ENCODE peak calls at places on chromosomes 6 and 20, in six cellular contexts. One of them, this sample, is unnamed.

GRCh38 chr6:105871542-105871941 is 214.6 kb upstream of the PRDM1 start:
- DNase-seq in A172: no peak
- DNase-seq in SW480: no peak
- DNase-seq in IMR-90: no peak
- DNase-seq in Right ventricle myocardium superior: no peak
- DNase-seq in H7: no peak
- DNase-seq in this sample: no peak

GRCh38 chr6:44659676-44660170 is 272.2 kb downstream of the CDC5L start:
- DNase-seq in IMR-90: no peak
- DNase-seq in H7: no peak
- DNase-seq in Right ventricle myocardium superior: no peak
- DNase-seq in SW480: no peak
- DNase-seq in A172: no peak
- DNase-seq in this sample: no peak

GRCh38 chr6:10837692-10837996 is 695 bp downstream of the MAK start:
- DNase-seq in H7: peak
- DNase-seq in IMR-90: no peak
- DNase-seq in A172: no peak
- DNase-seq in Right ventricle myocardium superior: no peak
- DNase-seq in SW480: no peak
- DNase-seq in this sample: no peak

GRCh38 chr6:169575365-169575764 is 126.5 kb downstream of the WDR27 start:
- DNase-seq in H7: no peak
- DNase-seq in SW480: no peak
- DNase-seq in IMR-90: no peak
- DNase-seq in A172: no peak
- DNase-seq in Right ventricle myocardium superior: no peak
- DNase-seq in this sample: no peak

GRCh38 chr6:29731281-29731680 is 8.0 kb downstream of the HLA-F start:
- DNase-seq in IMR-90: no peak
- DNase-seq in Right ventricle myocardium superior: no peak
- DNase-seq in SW480: no peak
- DNase-seq in A172: no peak
- DNase-seq in H7: no peak
- DNase-seq in this sample: no peak

GRCh38 chr6:157455731-157456523 is 74.9 kb downstream of the ZDHHC14 start:
- DNase-seq in H7: no peak
- DNase-seq in SW480: no peak
- DNase-seq in Right ventricle myocardium superior: no peak
- DNase-seq in A172: no peak
- DNase-seq in IMR-90: no peak
- DNase-seq in this sample: no peak

GRCh38 chr6:170277893-170278742 is 12.8 kb downstream of the DLL1 start:
- DNase-seq in Right ventricle myocardium superior: no peak
- DNase-seq in IMR-90: no peak
- DNase-seq in H7: no peak
- DNase-seq in A172: no peak
- DNase-seq in SW480: no peak
- DNase-seq in this sample: no peak

GRCh38 chr20:63103402-63104311 is 96.9 kb upstream of the BHLHE23 start:
- DNase-seq in SW480: no peak
- DNase-seq in A172: no peak
- DNase-seq in Right ventricle myocardium superior: peak
- DNase-seq in IMR-90: peak
- DNase-seq in H7: no peak
- DNase-seq in this sample: peak

GRCh38 chr6:26043389-26044139 is 43.7 kb upstream of the HFE start:
- DNase-seq in IMR-90: peak
- DNase-seq in A172: peak
- DNase-seq in Right ventricle myocardium superior: peak
- DNase-seq in H7: no peak
- DNase-seq in SW480: peak
- DNase-seq in this sample: peak

GRCh38 chr20:58071991-58072390 is 156.5 kb downstream of the ANKRD60 start:
- DNase-seq in H7: no peak
- DNase-seq in SW480: no peak
- DNase-seq in A172: no peak
- DNase-seq in Right ventricle myocardium superior: no peak
- DNase-seq in IMR-90: no peak
- DNase-seq in this sample: no peak

GRCh38 chr6:46184114-46184513 is 13.3 kb upstream of the ENPP5 start:
- DNase-seq in SW480: no peak
- DNase-seq in H7: no peak
- DNase-seq in Right ventricle myocardium superior: no peak
- DNase-seq in A172: peak
- DNase-seq in IMR-90: peak
- DNase-seq in this sample: no peak

GRCh38 chr6:3402310-3403243 is 54.3 kb downstream of the SLC22A23 start:
- DNase-seq in SW480: no peak
- DNase-seq in Right ventricle myocardium superior: no peak
- DNase-seq in IMR-90: no peak
- DNase-seq in H7: no peak
- DNase-seq in A172: no peak
- DNase-seq in this sample: no peak

GRCh38 chr6:170081556-170081955 is 209.3 kb downstream of the DLL1 start:
- DNase-seq in IMR-90: no peak
- DNase-seq in A172: no peak
- DNase-seq in H7: no peak
- DNase-seq in SW480: no peak
- DNase-seq in Right ventricle myocardium superior: no peak
- DNase-seq in this sample: no peak

GRCh38 chr6:2739335-2739734 is 11.4 kb downstream of the MYLK4 start:
- DNase-seq in H7: no peak
- DNase-seq in IMR-90: peak
- DNase-seq in SW480: peak
- DNase-seq in Right ventricle myocardium superior: no peak
- DNase-seq in A172: peak
- DNase-seq in this sample: no peak

GRCh38 chr6:142760152-142760551 is 184.8 kb downstream of the HIVEP2 start:
- DNase-seq in Right ventricle myocardium superior: no peak
- DNase-seq in H7: no peak
- DNase-seq in IMR-90: peak
- DNase-seq in A172: peak
- DNase-seq in SW480: no peak
- DNase-seq in this sample: no peak

GRCh38 chr6:42297661-42298060 is 80.0 kb upstream of the MRPS10 start:
- DNase-seq in H7: no peak
- DNase-seq in A172: no peak
- DNase-seq in IMR-90: no peak
- DNase-seq in SW480: no peak
- DNase-seq in Right ventricle myocardium superior: no peak
- DNase-seq in this sample: no peak

GRCh38 chr6:20393297-20393696 is 8.4 kb upstream of the E2F3 start:
- DNase-seq in A172: no peak
- DNase-seq in H7: no peak
- DNase-seq in IMR-90: no peak
- DNase-seq in SW480: no peak
- DNase-seq in Right ventricle myocardium superior: no peak
- DNase-seq in this sample: no peak

This sample was measured in A549.